ENCODE peak calls at places on chromosomes 2 and 18, in five cellular contexts. R is activated CD8-positive, alpha-beta memory T cell treated with anti-CD3 and anti-CD28 coated beads, Interleukin-2, amount 50 U/mL, for 4 hours; L is kidney glomerular epithelial cell; T is progenitor cell of endocrine pancreas; N is cardiac fibroblast. K is an unnamed sample.

GRCh38 chr2:159680692-159681091 is 31.6 kb upstream of the MARCHF7 start:
- DNase-seq in R (no peak), L (no peak), T (no peak), N (no peak), K (no peak)

GRCh38 chr2:239469101-239469960 is 68.5 kb upstream of the HDAC4 start:
- DNase-seq in R (no peak), L (no peak), T (peak), N (no peak), K (no peak)

GRCh38 chr2:18362696-18363095 is 197.8 kb downstream of the RDH14 start:
- DNase-seq in R (no peak), L (no peak), T (no peak), N (peak), K (no peak)

GRCh38 chr18:9562584-9562983 is 51.8 kb downstream of the PPP4R1 start:
- DNase-seq in R (no peak), L (no peak), T (no peak), N (no peak), K (no peak)

GRCh38 chr2:88654714-88655113 is 27.4 kb upstream of the EIF2AK3 start:
- DNase-seq in R (no peak), L (no peak), T (no peak), N (peak), K (no peak)

GRCh38 chr2:181887056-181887455 is 4.5 kb upstream of the ITPRID2 start:
- DNase-seq in R (no peak), L (no peak), T (no peak), N (no peak), K (no peak)

GRCh38 chr2:121791801-121792221 is 36.4 kb downstream of the TSN start:
- DNase-seq in R (no peak), L (no peak), T (no peak), N (no peak), K (no peak)

GRCh38 chr2:52934354-52934898 is 833.2 kb upstream of the CHAC2 start:
- DNase-seq in R (no peak), L (peak), T (no peak), N (peak), K (no peak)

GRCh38 chr2:127404466-127405251 is 13.6 kb upstream of the PROC start:
- DNase-seq in R (no peak), L (no peak), T (no peak), N (no peak), K (no peak)

GRCh38 chr2:12169721-12170120 is 423.3 kb downstream of the LPIN1 start:
- DNase-seq in R (no peak), L (peak), T (no peak), N (peak), K (no peak)

GRCh38 chr2:84897773-84898172 is 7.7 kb upstream of the TMSB10 start:
- DNase-seq in R (no peak), L (no peak), T (no peak), N (no peak), K (no peak)

GRCh38 chr2:161077367-161078210 is 82.6 kb upstream of the TANK start:
- DNase-seq in R (peak), L (no peak), T (no peak), N (peak), K (peak)

GRCh38 chr2:231590614-231591013 is 2.0 kb upstream of the TEX44 start:
- DNase-seq in R (no peak), L (no peak), T (no peak), N (no peak), K (no peak)

GRCh38 chr2:84879595-84880394 is 1.1 kb downstream of the TRABD2A start:
- DNase-seq in R (no peak), L (no peak), T (no peak), N (no peak), K (no peak)

GRCh38 chr18:5630057-5630765 is 86.4 kb upstream of the EPB41L3 start:
- DNase-seq in R (no peak), L (peak), T (peak), N (peak), K (no peak)

GRCh38 chr2:96093528-96093927 is 22.8 kb downstream of the ADRA2B start:
- DNase-seq in R (no peak), L (no peak), T (no peak), N (no peak), K (no peak)

GRCh38 chr2:119264781-119265692 is 41.4 kb downstream of the STEAP3 start:
- DNase-seq in R (no peak), L (peak), T (peak), N (peak), K (peak)

GRCh38 chr18:9095297-9096012 is 7.0 kb upstream of the NDUFV2 start:
- DNase-seq in R (peak), L (no peak), T (no peak), N (peak), K (no peak)

GRCh38 chr2:190420822-190421221 is 12.7 kb downstream of the MFSD6 start:
- DNase-seq in R (no peak), L (no peak), T (no peak), N (no peak), K (no peak)

GRCh38 chr18:69935319-69936190 is 12.1 kb downstream of the CD226 start:
- DNase-seq in R (peak), L (no peak), T (no peak), N (no peak), K (peak)

GRCh38 chr2:28869494-28870145 is 489 bp downstream of the TRMT61B start:
- DNase-seq in R (no peak), L (no peak), T (peak), N (no peak), K (no peak)

GRCh38 chr2:8582850-8583399 is 98.9 kb upstream of the ID2 start:
- DNase-seq in R (no peak), L (no peak), T (no peak), N (no peak), K (no peak)

GRCh38 chr2:98731709-98732349 is 897 bp upstream of the MGAT4A start:
- DNase-seq in R (no peak), L (no peak), T (no peak), N (no peak), K (no peak)

GRCh38 chr2:226756131-226756530 is 43.5 kb downstream of the IRS1 start:
- DNase-seq in R (no peak), L (peak), T (no peak), N (peak), K (no peak)

GRCh38 chr2:119744335-119744939 is 15.3 kb upstream of the PTPN4 start:
- DNase-seq in R (no peak), L (peak), T (no peak), N (peak), K (no peak)

GRCh38 chr2:119517433-119517832 is 6.8 kb downstream of the SCTR start:
- DNase-seq in R (peak), L (peak), T (no peak), N (peak), K (no peak)

GRCh38 chr2:144516981-144517824 is 2.7 kb downstream of the ZEB2 start:
- DNase-seq in R (peak), L (peak), T (no peak), N (peak), K (peak)

GRCh38 chr2:207394812-207395534 is 134.8 kb upstream of the CREB1 start:
- DNase-seq in R (no peak), L (peak), T (no peak), N (peak), K (peak)

GRCh38 chr2:6960659-6961058 is 43.4 kb downstream of the RNF144A start:
- DNase-seq in R (no peak), L (no peak), T (no peak), N (peak), K (no peak)

GRCh38 chr2:136360790-136361189 is 242.8 kb upstream of the CXCR4 start:
- DNase-seq in R (no peak), L (no peak), T (no peak), N (no peak), K (no peak)

GRCh38 chr2:216694201-216694825 is 1.0 kb downstream of the IGFBP5 start:
- DNase-seq in R (peak), L (peak), T (peak), N (peak), K (no peak)

GRCh38 chr18:159037-159652 is 788 bp downstream of the USP14 start:
- DNase-seq in R (no peak), L (no peak), T (no peak), N (peak), K (no peak)

GRCh38 chr2:113273031-113273551 is 5.6 kb downstream of the PAX8 start:
- DNase-seq in R (no peak), L (peak), T (no peak), N (peak), K (no peak)

GRCh38 chr2:159219394-159219998 is 67.0 kb downstream of the WDSUB1 start:
- DNase-seq in R (no peak), L (no peak), T (no peak), N (no peak), K (no peak)

GRCh38 chr18:13235981-13236380 is 17.4 kb downstream of the LDLRAD4 start:
- DNase-seq in R (no peak), L (no peak), T (no peak), N (no peak), K (no peak)